ENCODE peak calls at places on chromosomes 3 and 15, in six cellular contexts. E is K562, Z is GM12878, D is endothelial cell of umbilical vein, H is HepG2, T is A549. J is an unnamed sample.

GRCh38 chr3:18049101-18049500 is 306.7 kb upstream of the TBC1D5 start:
- DNase-seq in T (no peak), D (no peak), H (no peak), E (no peak), Z (no peak), J (no peak)

GRCh38 chr3:170044795-170045244 is 7.0 kb downstream of the GPR160 start:
- DNase-seq in Z (peak), E (no peak), H (no peak), D (no peak), T (no peak), J (peak)

GRCh38 chr3:8629151-8630021 is 15.2 kb downstream of the SSUH2 start:
- DNase-seq in D (peak), H (no peak), E (peak), T (peak), Z (peak), J (peak)

GRCh38 chr15:73930371-73930770 is 4.1 kb downstream of the LOXL1 start:
- DNase-seq in H (no peak), Z (no peak), E (no peak), D (no peak), T (no peak), J (no peak)

GRCh38 chr3:52313774-52314188 is 2.3 kb upstream of the DNAH1 start:
- DNase-seq in D (peak), E (peak), Z (peak), H (no peak), T (peak), J (peak)

GRCh38 chr3:152300029-152300764 is 31.5 kb downstream of the MBNL1 start:
- DNase-seq in H (no peak), E (no peak), Z (no peak), D (no peak), T (no peak), J (no peak)

GRCh38 chr3:126267976-126268615 is 87.7 kb upstream of the ALDH1L1 start:
- DNase-seq in H (no peak), E (no peak), T (no peak), D (no peak), Z (no peak), J (no peak)

GRCh38 chr3:51934991-51935885 is 6.5 kb downstream of the RRP9 start:
- DNase-seq in Z (no peak), D (no peak), H (no peak), T (no peak), E (no peak), J (no peak)

GRCh38 chr3:66386011-66386924 is 114.6 kb downstream of the LRIG1 start:
- DNase-seq in E (no peak), D (no peak), T (no peak), Z (peak), H (no peak), J (no peak)

GRCh38 chr3:66644549-66644948 is 143.7 kb upstream of the LRIG1 start:
- DNase-seq in D (no peak), Z (no peak), T (no peak), H (no peak), E (no peak), J (peak)

GRCh38 chr3:184003187-184003967 is 14.3 kb downstream of the ABCC5 start:
- DNase-seq in T (no peak), Z (no peak), E (no peak), D (peak), H (no peak), J (no peak)

GRCh38 chr15:98177950-98178848 is 217.7 kb downstream of the ARRDC4 start:
- DNase-seq in H (peak), Z (no peak), E (peak), T (peak), D (peak), J (peak)

GRCh38 chr3:168034152-168034928 is 61.4 kb downstream of the GOLIM4 start:
- DNase-seq in E (peak), D (no peak), H (no peak), Z (no peak), T (no peak), J (no peak)

GRCh38 chr15:56913241-56913640 is 5.2 kb upstream of the TCF12 start:
- DNase-seq in Z (no peak), D (no peak), H (no peak), E (no peak), T (no peak), J (no peak)

GRCh38 chr3:178084938-178085816 is 451.1 kb upstream of the KCNMB2 start:
- DNase-seq in D (peak), Z (no peak), T (peak), E (peak), H (peak), J (no peak)

GRCh38 chr3:9994086-9994844 is 7.6 kb upstream of the EMC3 start:
- DNase-seq in D (no peak), T (no peak), Z (no peak), H (no peak), E (no peak), J (no peak)

GRCh38 chr3:14761121-14761672 is 57.6 kb upstream of the FGD5 start:
- DNase-seq in T (no peak), D (no peak), Z (no peak), H (no peak), E (peak), J (no peak)

GRCh38 chr15:53910236-53910849 is 67.9 kb upstream of the UNC13C start:
- DNase-seq in D (no peak), T (peak), Z (no peak), H (peak), E (no peak), J (no peak)
- TF ChIP-seq MAX in D (no peak), T (no peak), Z (no peak), H (no peak), E (no peak), J (no peak)

GRCh38 chr3:171115667-171116066 is 89.1 kb upstream of the SLC2A2 start:
- DNase-seq in H (no peak), D (no peak), E (no peak), T (no peak), Z (peak), J (no peak)
- TF ChIP-seq MYC in H (no peak), D (no peak), E (no peak), T (no peak), Z (no peak), J (no peak)

GRCh38 chr15:48318131-48318530 is 13.1 kb upstream of the DUT start:
- DNase-seq in T (no peak), Z (no peak), E (no peak), D (no peak), H (no peak), J (no peak)
- TF ChIP-seq MAX in T (no peak), Z (no peak), E (no peak), D (no peak), H (no peak), J (no peak)

GRCh38 chr3:196528639-196529233 is 13.6 kb upstream of the SMCO1 start:
- DNase-seq in D (peak), E (peak), T (peak), H (no peak), Z (no peak), J (peak)
- TF ChIP-seq MYC in D (no peak), E (peak), T (peak), H (no peak), Z (no peak), J (no peak)

GRCh38 chr3:134054231-134054630 is 24.5 kb upstream of the SLCO2A1 start:
- DNase-seq in E (no peak), T (no peak), Z (no peak), H (no peak), D (no peak), J (no peak)
- TF ChIP-seq MAX in E (no peak), T (no peak), Z (no peak), H (no peak), D (no peak), J (no peak)

GRCh38 chr15:67116742-67117141 is 51.3 kb downstream of the SMAD3 start:
- DNase-seq in D (peak), Z (no peak), E (peak), H (peak), T (peak), J (no peak)

GRCh38 chr15:67115567-67115966 is 50.2 kb downstream of the SMAD3 start:
- DNase-seq in D (no peak), H (no peak), E (no peak), T (no peak), Z (no peak), J (no peak)

GRCh38 chr15:67118808-67119207 is 53.4 kb downstream of the SMAD3 start:
- DNase-seq in E (peak), H (no peak), D (no peak), T (no peak), Z (no peak), J (no peak)

GRCh38 chr15:67119238-67119846 is 53.9 kb downstream of the SMAD3 start:
- DNase-seq in E (no peak), Z (no peak), T (no peak), H (no peak), D (no peak), J (no peak)

DNA sequence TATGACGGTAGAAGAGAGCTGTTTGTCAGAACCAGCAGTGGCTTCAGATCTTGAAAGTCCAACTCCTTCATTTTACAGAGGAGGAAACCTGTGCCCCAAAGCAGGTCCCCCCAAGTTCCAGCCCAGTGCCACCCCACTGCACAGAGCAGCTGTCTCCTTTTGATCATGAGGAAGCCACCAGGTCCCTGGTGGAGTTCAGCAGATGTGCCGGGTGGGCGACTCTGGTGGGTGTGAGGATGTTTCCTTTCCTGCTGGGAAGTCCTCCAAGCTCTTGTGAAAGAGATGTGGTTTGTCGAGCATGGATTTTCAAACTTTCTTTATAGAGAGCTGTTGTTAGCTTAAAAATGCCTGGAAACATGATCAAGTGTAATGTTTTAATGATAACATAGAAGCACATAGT is 52.0 kb downstream of the SMAD3 start:
- DNase-seq in D (no peak), H (no peak), E (no peak), T (no peak), Z (no peak), J (no peak)
- TF ChIP-seq MYC in D (no peak), H (no peak), E (no peak), T (no peak), Z (no peak), J (no peak)

GRCh38 chr3:116561529-116561928 is 116.2 kb upstream of the LSAMP start:
- DNase-seq in H (no peak), D (no peak), T (no peak), Z (no peak), E (no peak), J (no peak)
- TF ChIP-seq MAX in H (no peak), D (no peak), T (no peak), Z (no peak), E (no peak), J (no peak)

GRCh38 chr3:12612514-12613226 is 51.2 kb downstream of the RAF1 start:
- DNase-seq in E (no peak), D (no peak), Z (no peak), T (no peak), H (no peak), J (no peak)
- TF ChIP-seq MYC in E (no peak), D (no peak), Z (no peak), T (no peak), H (no peak), J (no peak)